ENCODE peak calls at places on chromosomes 16 and 17, in ten cellular contexts. A, E, H, W, S, C, G, F, L and M are unnamed samples.

GRCh38 chr16:10668322-10669045 is 26.2 kb downstream of the TEKT5 start:
- DNase-seq in L (no peak), G (peak), C (peak), F (peak), E (no peak), W (no peak), A (peak), S (no peak), H (peak), M (peak)

GRCh38 chr16:81263470-81264200 is 25.1 kb downstream of the BCO1 start:
- DNase-seq in G (no peak), W (no peak), E (peak), L (peak), A (peak), F (no peak), S (peak), C (peak), H (peak), M (no peak)

GRCh38 chr17:41118721-41119120 is 548 bp upstream of the KRTAP4-11 start:
- DNase-seq in C (no peak), A (peak), H (no peak), S (no peak), W (no peak), G (no peak), F (no peak), E (no peak), L (no peak), M (no peak)

GRCh38 chr17:10772425-10773380 is 31.2 kb downstream of the TMEM238L start:
- DNase-seq in E (peak), G (peak), F (peak), A (peak), H (peak), W (no peak), C (peak), S (no peak), L (no peak), M (no peak)

GRCh38 chr16:70438325-70438982 is 446 bp downstream of the ST3GAL2 start:
- DNase-seq in G (no peak), E (no peak), L (peak), C (no peak), S (peak), W (no peak), A (no peak), F (no peak), H (peak), M (no peak)

GRCh38 chr16:85004587-85005205 is 6.6 kb downstream of the ZDHHC7 start:
- DNase-seq in E (peak), C (peak), A (peak), L (no peak), G (no peak), H (no peak), W (no peak), S (no peak), F (peak), M (peak)

GRCh38 chr17:78019367-78019975 is 61.0 kb downstream of the TNRC6C start:
- DNase-seq in W (no peak), A (peak), F (no peak), E (no peak), L (no peak), S (no peak), C (peak), G (no peak), H (peak), M (peak)

GRCh38 chr17:71284032-71284755 is 836.6 kb upstream of the SOX9 start:
- DNase-seq in E (no peak), A (no peak), S (no peak), C (no peak), G (no peak), W (no peak), H (no peak), L (no peak), F (no peak), M (no peak)

GRCh38 chr16:25580071-25580470 is 111.7 kb upstream of the HS3ST4 start:
- DNase-seq in H (no peak), C (no peak), A (no peak), S (no peak), G (no peak), F (no peak), L (no peak), E (no peak), W (no peak), M (no peak)

GRCh38 chr16:52558448-52558847 is 11.5 kb upstream of the TOX3 start:
- DNase-seq in H (no peak), W (no peak), G (no peak), L (no peak), S (no peak), F (no peak), A (no peak), C (no peak), E (no peak), M (no peak)

GRCh38 chr17:53628011-53628410 is 194.7 kb upstream of the KIF2B start:
- DNase-seq in W (no peak), F (no peak), S (no peak), H (no peak), E (no peak), L (no peak), G (no peak), A (peak), C (peak), M (peak)

GRCh38 chr17:63714550-63715277 is 14.8 kb upstream of the LIMD2 start:
- DNase-seq in F (no peak), E (peak), C (peak), G (no peak), L (no peak), W (no peak), H (no peak), S (peak), A (peak), M (no peak)

GRCh38 chr16:72937916-72938315 is 110.0 kb downstream of the ZFHX3 start:
- DNase-seq in L (no peak), E (no peak), C (no peak), F (no peak), G (no peak), W (no peak), A (no peak), H (no peak), S (no peak), M (no peak)

GRCh38 chr17:71472809-71473789 is 647.7 kb upstream of the SOX9 start:
- DNase-seq in G (peak), A (peak), W (no peak), L (no peak), S (peak), F (no peak), H (peak), C (peak), E (peak), M (peak)

GRCh38 chr16:56662357-56663354 is 4.9 kb downstream of the MT1F start:
- DNase-seq in E (no peak), H (peak), L (no peak), C (no peak), A (no peak), W (no peak), F (no peak), S (no peak), G (no peak), M (no peak)

DNA sequence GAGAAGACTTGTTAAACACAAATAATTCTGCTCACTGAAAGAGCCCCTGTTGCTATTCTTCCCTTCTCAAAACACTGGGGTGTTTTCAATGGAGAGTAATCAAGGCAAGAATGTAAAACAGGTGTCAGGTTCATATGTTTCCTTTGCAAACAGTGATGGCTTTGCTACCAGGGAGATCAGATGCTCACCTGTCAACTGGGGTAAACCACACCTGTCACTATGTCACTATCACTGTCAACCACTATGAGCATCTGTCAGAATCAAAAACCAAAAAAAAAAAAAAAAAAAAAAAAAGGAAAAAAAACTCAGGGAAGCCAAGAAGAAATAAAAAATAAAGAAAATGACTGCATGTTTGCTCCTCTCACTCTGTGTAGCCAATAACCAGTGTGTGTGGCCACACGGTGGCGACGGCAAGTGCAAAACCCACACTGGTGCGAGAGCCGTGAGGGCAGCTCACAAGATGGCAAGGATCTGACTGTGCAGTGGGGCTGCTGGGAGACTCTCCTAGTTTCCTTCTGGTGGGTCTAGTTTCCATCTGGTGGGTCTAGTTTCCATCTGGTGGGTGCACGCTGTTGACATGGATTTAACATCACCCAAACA is 22.7 kb downstream of the USP22 start:
- DNase-seq in C (no peak), E (no peak), A (peak), G (peak), W (no peak), H (peak), F (peak), L (no peak), S (no peak), M (no peak)
- TF ChIP-seq CTCF in C (no peak), E (no peak), A (peak), G (peak), W (no peak), H (peak), F (no peak), L (no peak), S (peak), M (peak)

DNA sequence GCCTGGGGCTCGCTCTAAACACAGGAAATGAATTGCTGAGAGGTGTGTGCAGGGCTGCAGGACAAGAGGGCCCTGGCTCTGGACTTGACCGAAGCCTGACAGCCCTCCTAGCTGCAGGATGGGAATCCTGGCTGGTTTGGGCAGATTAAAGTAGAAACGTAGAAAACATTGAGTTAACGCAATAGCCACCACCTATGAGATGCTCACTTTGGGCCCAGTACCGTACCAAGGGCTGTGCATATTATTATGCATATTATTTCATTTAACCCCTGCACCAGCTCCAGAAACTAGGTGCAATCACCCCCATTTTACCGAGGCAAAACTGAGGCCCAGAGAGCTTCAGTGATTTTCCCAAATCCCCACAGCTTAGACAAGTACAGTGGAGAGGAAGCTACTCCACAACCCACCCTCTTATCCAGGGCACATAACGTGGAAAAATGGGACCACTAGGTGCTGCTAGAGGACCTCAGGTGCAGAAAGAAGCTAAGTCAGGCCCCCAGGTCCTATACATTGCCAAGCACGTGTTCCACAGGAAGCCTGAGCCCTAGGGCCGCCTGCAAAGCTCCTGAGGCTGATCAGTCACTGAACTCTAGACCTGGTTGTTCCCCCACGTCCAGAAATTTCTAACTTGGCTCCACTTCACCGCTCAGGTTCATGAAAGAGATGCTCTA is 79.2 kb downstream of the MYH11 start:
- DNase-seq in S (no peak), L (no peak), G (peak), W (no peak), F (no peak), A (peak), H (peak), E (no peak), C (peak), M (peak)
- TF ChIP-seq CTCF in S (no peak), L (no peak), G (peak), W (no peak), F (no peak), A (peak), H (peak), E (no peak), C (peak), M (peak)

GRCh38 chr17:82187500-82187899 is 25.1 kb downstream of the CCDC57 start:
- DNase-seq in L (no peak), C (no peak), E (no peak), G (no peak), W (no peak), A (no peak), S (no peak), H (no peak), F (no peak), M (no peak)

GRCh38 chr17:82193520-82194236 is 19.0 kb downstream of the CCDC57 start:
- DNase-seq in F (no peak), S (no peak), C (no peak), W (no peak), E (no peak), A (no peak), H (no peak), G (no peak), L (no peak), M (no peak)

GRCh38 chr17:82186221-82186620 is 26.4 kb downstream of the CCDC57 start:
- DNase-seq in L (no peak), F (no peak), C (no peak), H (no peak), E (no peak), W (no peak), A (no peak), G (no peak), S (no peak), M (no peak)

GRCh38 chr17:82184761-82185160 is 27.9 kb downstream of the CCDC57 start:
- DNase-seq in F (no peak), W (no peak), H (no peak), C (no peak), A (no peak), S (no peak), L (no peak), E (no peak), G (no peak), M (no peak)

GRCh38 chr17:82188001-82188961 is 24.4 kb downstream of the CCDC57 start:
- DNase-seq in S (no peak), E (no peak), C (no peak), W (no peak), H (no peak), F (no peak), A (no peak), L (no peak), G (no peak), M (no peak)
- TF ChIP-seq CTCF in S (no peak), E (no peak), C (no peak), W (no peak), H (no peak), F (no peak), A (no peak), L (no peak), G (no peak), M (no peak)

GRCh38 chr17:81822996-81823799 is 9.9 kb downstream of the MCRIP1 start:
- DNase-seq in L (no peak), F (no peak), H (no peak), W (no peak), G (no peak), S (no peak), A (no peak), E (no peak), C (no peak), M (no peak)

GRCh38 chr17:81822312-81822637 is 10.8 kb downstream of the MCRIP1 start:
- DNase-seq in W (no peak), F (no peak), L (no peak), G (no peak), A (no peak), C (no peak), E (no peak), H (no peak), S (no peak), M (no peak)

GRCh38 chr17:81821147-81821546 is 11.9 kb downstream of the MCRIP1 start:
- DNase-seq in A (no peak), E (peak), L (no peak), W (no peak), F (no peak), C (no peak), H (no peak), G (no peak), S (peak), M (no peak)

GRCh38 chr17:81819648-81820171 is 13.4 kb downstream of the MCRIP1 start:
- DNase-seq in W (no peak), S (no peak), E (no peak), H (peak), L (no peak), C (no peak), A (no peak), G (no peak), F (no peak), M (no peak)

GRCh38 chr17:81821603-81822311 is 11.3 kb downstream of the MCRIP1 start:
- DNase-seq in F (peak), C (peak), E (peak), A (peak), W (peak), G (no peak), L (peak), H (peak), S (peak), M (peak)
- TF ChIP-seq CTCF in F (peak), C (peak), E (peak), A (peak), W (no peak), G (peak), L (no peak), H (peak), S (peak), M (peak)

GRCh38 chr17:69335018-69335417 is 8.1 kb upstream of the ABCA5 start:
- DNase-seq in S (no peak), A (peak), H (peak), L (no peak), W (no peak), C (peak), E (no peak), G (no peak), F (no peak), M (peak)
- TF ChIP-seq CTCF in S (peak), A (peak), H (peak), L (no peak), W (no peak), C (peak), E (peak), G (peak), F (peak), M (peak)

GRCh38 chr16:65126845-65127624 is 5.2 kb upstream of the CDH11 start:
- DNase-seq in C (no peak), S (no peak), H (peak), G (no peak), L (no peak), A (no peak), W (no peak), E (no peak), F (no peak), M (no peak)
- TF ChIP-seq CTCF in C (peak), S (peak), H (peak), G (peak), L (no peak), A (peak), W (no peak), E (no peak), F (no peak), M (peak)

GRCh38 chr17:80204626-80205468 is 15.3 kb downstream of the SGSH start:
- DNase-seq in G (no peak), E (no peak), L (no peak), A (no peak), C (no peak), F (no peak), H (no peak), S (no peak), W (no peak), M (no peak)

GRCh38 chr17:80202197-80202596 is 17.9 kb downstream of the SGSH start:
- DNase-seq in G (no peak), E (no peak), S (no peak), A (no peak), C (no peak), F (no peak), L (no peak), W (no peak), H (no peak), M (no peak)

GRCh38 chr17:80201446-80201845 is 18.7 kb downstream of the SGSH start:
- DNase-seq in G (no peak), S (no peak), C (no peak), W (no peak), E (no peak), A (no peak), H (no peak), L (no peak), F (no peak), M (no peak)

GRCh38 chr17:80208050-80208449 is 12.1 kb downstream of the SGSH start:
- DNase-seq in F (no peak), E (no peak), C (no peak), L (peak), S (no peak), G (no peak), A (no peak), H (no peak), W (no peak), M (no peak)

GRCh38 chr17:80203448-80204092 is 16.6 kb downstream of the SGSH start:
- DNase-seq in S (no peak), L (no peak), H (no peak), C (no peak), G (no peak), W (no peak), F (no peak), A (no peak), E (no peak), M (no peak)
- TF ChIP-seq CTCF in S (no peak), L (no peak), H (peak), C (no peak), G (no peak), W (no peak), F (no peak), A (no peak), E (no peak), M (no peak)

GRCh38 chr16:83606486-83607030 is 201.2 kb upstream of the HSBP1 start:
- DNase-seq in F (no peak), G (no peak), E (no peak), A (no peak), C (no peak), S (no peak), W (no peak), L (no peak), H (peak), M (no peak)
- TF ChIP-seq CTCF in F (no peak), G (no peak), E (no peak), A (no peak), C (no peak), S (no peak), W (no peak), L (no peak), H (no peak), M (no peak)